ENCODE peak calls at places on chromosomes 5 and 9, in seven cellular contexts. L is ACHN, N is LoVo, H is AG10803, U is OCI-LY7, Q is foreskin keratinocyte, Y is EH. V is an unnamed sample.

GRCh38 chr9:89533396-89534187 is 35.7 kb upstream of the SEMA4D start:
- DNase-seq in U (no peak), Q (no peak), H (no peak), L (no peak), Y (no peak), N (no peak), V (no peak)

GRCh38 chr9:88462191-88462590 is 72.8 kb upstream of the NXNL2 start:
- DNase-seq in Q (peak), L (no peak), Y (peak), U (no peak), H (peak), N (no peak), V (peak)

GRCh38 chr5:50711280-50711679 is 44.8 kb downstream of the PARP8 start:
- DNase-seq in H (peak), L (peak), U (peak), Y (no peak), Q (no peak), N (peak), V (peak)

GRCh38 chr9:92035146-92035545 is 80.1 kb downstream of the SPTLC1 start:
- DNase-seq in H (peak), Y (peak), Q (no peak), U (no peak), L (no peak), N (no peak), V (no peak)

GRCh38 chr5:61289241-61289640 is 42.8 kb upstream of the ZSWIM6 start:
- DNase-seq in U (no peak), H (no peak), L (no peak), N (no peak), Q (no peak), Y (no peak), V (no peak)

GRCh38 chr9:7150153-7150890 is 392.5 kb downstream of the KDM4C start:
- DNase-seq in U (no peak), Y (no peak), L (no peak), N (no peak), H (no peak), Q (no peak), V (no peak)

GRCh38 chr9:131950487-131950886 is 129.2 kb downstream of the MED27 start:
- DNase-seq in Y (no peak), N (no peak), U (no peak), H (no peak), L (no peak), Q (no peak), V (no peak)

GRCh38 chr9:75649060-75649459 is 241.4 kb upstream of the PCSK5 start:
- DNase-seq in L (no peak), U (no peak), H (no peak), Q (no peak), Y (no peak), N (no peak), V (no peak)

GRCh38 chr9:125538092-125538473 is 168.9 kb downstream of the MAPKAP1 start:
- DNase-seq in Y (peak), H (peak), Q (peak), L (peak), U (no peak), N (peak), V (peak)

GRCh38 chr9:121253821-121254471 is 14.0 kb upstream of the GSN start:
- DNase-seq in N (no peak), L (no peak), U (no peak), Y (no peak), H (no peak), Q (no peak), V (no peak)

GRCh38 chr5:65041296-65042158 is 272.8 kb downstream of the CWC27 start:
- DNase-seq in Q (no peak), N (no peak), L (no peak), H (peak), Y (peak), U (no peak), V (no peak)

GRCh38 chr9:134375430-134376385 is 49.5 kb downstream of the RXRA start:
- DNase-seq in U (no peak), Y (peak), H (peak), N (no peak), L (no peak), Q (no peak), V (no peak)

GRCh38 chr5:93151121-93151520 is 429.9 kb downstream of the NR2F1-AS1 start:
- DNase-seq in N (peak), Y (peak), Q (peak), L (no peak), H (peak), U (no peak), V (peak)

GRCh38 chr5:124865603-124866354 is 119.3 kb upstream of the ZNF608 start:
- DNase-seq in U (no peak), L (no peak), H (no peak), N (no peak), Y (no peak), Q (no peak), V (no peak)

GRCh38 chr9:131277673-131278420 is 1.5 kb upstream of the FAM78A start:
- DNase-seq in N (peak), U (peak), Y (peak), H (peak), L (peak), Q (peak), V (peak)

GRCh38 chr5:763998-764781 is 20.3 kb downstream of the ZDHHC11B start:
- DNase-seq in N (no peak), H (no peak), Y (no peak), Q (no peak), L (no peak), U (no peak), V (no peak)

GRCh38 chr5:179668404-179668803 is 12.4 kb downstream of the CBY3 start:
- DNase-seq in H (peak), Y (peak), L (no peak), U (peak), Q (peak), N (no peak), V (no peak)

GRCh38 chr5:133796186-133796585 is 172.2 kb downstream of the C5orf15 start:
- DNase-seq in U (no peak), N (no peak), L (no peak), Y (no peak), Q (no peak), H (no peak), V (no peak)

GRCh38 chr5:59569608-59570334 is 323.8 kb downstream of the PDE4D start:
- DNase-seq in N (no peak), H (no peak), Q (no peak), L (no peak), Y (no peak), U (peak), V (no peak)

GRCh38 chr5:139461698-139462097 is 845 bp downstream of the ECSCR start:
- DNase-seq in Y (peak), U (no peak), L (no peak), H (peak), N (no peak), Q (no peak), V (no peak)

GRCh38 chr5:75007537-75007847 is 44.9 kb downstream of the GCNT4 start:
- DNase-seq in L (no peak), N (no peak), H (peak), U (no peak), Y (no peak), Q (no peak), V (no peak)

GRCh38 chr9:13569706-13570423 is 290.4 kb upstream of the MPDZ start:
- DNase-seq in U (no peak), Y (no peak), N (no peak), L (no peak), H (peak), Q (no peak), V (no peak)

GRCh38 chr9:114995681-114996221 is 65.4 kb upstream of the TNFSF8 start:
- DNase-seq in Y (no peak), Q (no peak), N (no peak), H (no peak), L (no peak), U (no peak), V (no peak)

V was measured in RWPE1.